ENCODE peak calls at places on chromosomes 12 and 14, in four cellular contexts. Y is GM19239; U is Right ventricle myocardium inferior; F is CD8-positive, alpha-beta memory T cell. P is an unnamed sample.

GRCh38 chr12:26124491-26125450 is at the start of gene BHLHE41:
- DNase-seq in Y (no peak), U (peak), F (no peak), P (peak)

GRCh38 chr12:45416161-45416560 is 200.3 kb downstream of the ANO6 start:
- DNase-seq in Y (no peak), U (no peak), F (no peak), P (no peak)

GRCh38 chr14:61475316-61475715 is 153.9 kb downstream of the PRKCH start:
- DNase-seq in Y (peak), U (no peak), F (peak), P (peak)

GRCh38 chr12:124286946-124287345 is 7.9 kb upstream of the RFLNA start:
- DNase-seq in Y (no peak), U (no peak), F (no peak), P (no peak)

GRCh38 chr14:55139696-55140509 is 10.9 kb downstream of the LGALS3 start:
- DNase-seq in Y (no peak), U (no peak), F (no peak), P (no peak)

GRCh38 chr12:108798551-108799221 is 58.7 kb downstream of the SSH1 start:
- DNase-seq in Y (no peak), U (peak), F (no peak), P (no peak)

GRCh38 chr12:45125997-45126396 is 75.1 kb upstream of the DBX2 start:
- DNase-seq in Y (no peak), U (no peak), F (no peak), P (no peak)

GRCh38 chr14:53539489-53540126 is 386.5 kb upstream of the DDHD1 start:
- DNase-seq in Y (peak), U (no peak), F (no peak), P (peak)